ENCODE peak calls at places on chromosomes 4 and X, in four cellular contexts. One of them, this sample, is unnamed.
A peak's percentile ranks its signal among the peaks of the same experiment; 100 is the strongest.

GRCh38 chrX:123731258-123731986 is 1.4 kb downstream of the THOC2 start:
- DNase-seq in fibroblast of mammary gland: peak; percentile 35
- DNase-seq in cardiac fibroblast: peak; percentile 40
- DNase-seq in AG09309: no peak
- DNase-seq in this sample: no peak

GRCh38 chr4:124903995-124904722 is 191.6 kb upstream of the ANKRD50 start:
- DNase-seq in AG09309: no peak
- DNase-seq in cardiac fibroblast: peak; percentile 76
- DNase-seq in fibroblast of mammary gland: peak; percentile 72
- DNase-seq in this sample: peak; percentile 5

GRCh38 chr4:124423160-124423559 is 289.4 kb downstream of the ANKRD50 start:
- DNase-seq in AG09309: no peak
- DNase-seq in fibroblast of mammary gland: peak; percentile 21
- DNase-seq in cardiac fibroblast: peak; percentile 46
- DNase-seq in this sample: no peak

GRCh38 chrX:115356369-115356768 is 66.9 kb downstream of the LUZP4 start:
- DNase-seq in cardiac fibroblast: no peak
- DNase-seq in fibroblast of mammary gland: no peak
- DNase-seq in AG09309: no peak
- DNase-seq in this sample: no peak

GRCh38 chr4:55378617-55379467 is 16.9 kb upstream of the TMEM165 start:
- DNase-seq in AG09309: no peak
- DNase-seq in fibroblast of mammary gland: peak; percentile 81
- DNase-seq in cardiac fibroblast: no peak
- DNase-seq in this sample: no peak

GRCh38 chrX:1281511-1281910 is 12.9 kb downstream of the CSF2RA start:
- DNase-seq in fibroblast of mammary gland: peak; percentile 6
- DNase-seq in cardiac fibroblast: no peak
- DNase-seq in AG09309: peak; percentile 21
- DNase-seq in this sample: peak; percentile 80

GRCh38 chr4:76535603-76536380 is 100.8 kb downstream of the SHROOM3 start:
- DNase-seq in cardiac fibroblast: no peak
- DNase-seq in AG09309: no peak
- DNase-seq in fibroblast of mammary gland: no peak
- DNase-seq in this sample: no peak

GRCh38 chr4:14196141-14196540 is 568.6 kb upstream of the BOD1L1 start:
- DNase-seq in AG09309: peak; percentile 16
- DNase-seq in fibroblast of mammary gland: peak; percentile 75
- DNase-seq in cardiac fibroblast: peak; percentile 76
- DNase-seq in this sample: peak; percentile 48

GRCh38 chr4:80475781-80476180 is 140.3 kb downstream of the CFAP299 start:
- DNase-seq in AG09309: no peak
- DNase-seq in cardiac fibroblast: no peak
- DNase-seq in fibroblast of mammary gland: no peak
- DNase-seq in this sample: no peak

GRCh38 chr4:55124337-55125076 is 888 bp downstream of the KDR start:
- DNase-seq in AG09309: no peak
- DNase-seq in fibroblast of mammary gland: peak; percentile 16
- DNase-seq in cardiac fibroblast: peak; percentile 53
- DNase-seq in this sample: no peak

GRCh38 chr4:3498901-3499510 is 33.2 kb downstream of the LRPAP1 start:
- DNase-seq in fibroblast of mammary gland: no peak
- DNase-seq in AG09309: no peak
- DNase-seq in cardiac fibroblast: no peak
- DNase-seq in this sample: no peak

GRCh38 chrX:123481908-123482873 is 250.7 kb downstream of the THOC2 start:
- DNase-seq in AG09309: peak; percentile 23
- DNase-seq in fibroblast of mammary gland: peak; percentile 70
- DNase-seq in cardiac fibroblast: peak; percentile 5
- DNase-seq in this sample: no peak

GRCh38 chr4:184825394-184826314 is at the start of gene ACSL1:
- DNase-seq in fibroblast of mammary gland: peak; percentile 53
- DNase-seq in AG09309: no peak
- DNase-seq in cardiac fibroblast: peak; percentile 79
- DNase-seq in this sample: peak; percentile 41

GRCh38 chr4:105765690-105766407 is 57.3 kb downstream of the GSTCD start:
- DNase-seq in fibroblast of mammary gland: peak; percentile 89
- DNase-seq in AG09309: peak; percentile 70
- DNase-seq in cardiac fibroblast: peak; percentile 90
- DNase-seq in this sample: peak; percentile 0

GRCh38 chrX:56738670-56739069 is 9.6 kb downstream of the NBDY start:
- DNase-seq in AG09309: no peak
- DNase-seq in cardiac fibroblast: no peak
- DNase-seq in fibroblast of mammary gland: no peak
- DNase-seq in this sample: no peak

GRCh38 chr4:37538931-37539330 is 147.2 kb downstream of the RELL1 start:
- DNase-seq in fibroblast of mammary gland: no peak
- DNase-seq in cardiac fibroblast: no peak
- DNase-seq in AG09309: no peak
- DNase-seq in this sample: no peak

DNA sequence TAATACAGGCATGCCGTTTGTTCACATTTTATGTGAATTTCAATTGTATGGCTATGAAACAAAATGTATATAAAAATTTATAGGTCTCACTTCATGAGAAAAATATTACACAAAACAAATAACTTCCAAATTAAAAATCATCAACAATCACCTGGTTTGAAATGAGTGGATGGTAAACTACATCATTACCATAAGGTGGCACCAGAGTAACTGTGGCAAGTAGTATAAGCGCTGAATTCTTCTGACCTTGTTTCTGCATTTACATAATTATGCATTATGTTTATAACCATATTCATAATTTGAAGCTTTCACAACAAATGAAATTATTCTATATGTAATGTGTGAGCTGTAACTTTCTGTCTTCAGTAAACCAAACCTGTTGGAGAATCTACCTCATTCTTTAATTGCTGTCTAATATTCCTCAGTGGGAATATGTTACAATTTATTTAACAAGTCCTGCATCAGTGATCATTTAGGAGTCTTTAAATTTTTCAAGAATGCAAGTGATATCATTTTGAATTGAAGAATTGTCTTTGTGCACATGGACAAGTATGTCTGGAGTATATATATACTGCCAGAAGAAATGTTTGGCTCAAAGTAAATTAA is 55.2 kb downstream of the MMRN1 start:
- DNase-seq in cardiac fibroblast: no peak
- DNase-seq in fibroblast of mammary gland: peak; percentile 1
- DNase-seq in AG09309: no peak
- DNase-seq in this sample: no peak
- TF ChIP-seq CTCF in cardiac fibroblast: no peak
- TF ChIP-seq CTCF in fibroblast of mammary gland: peak; percentile 20
- TF ChIP-seq CTCF in AG09309: no peak
- TF ChIP-seq CTCF in this sample: peak; percentile 34

DNA sequence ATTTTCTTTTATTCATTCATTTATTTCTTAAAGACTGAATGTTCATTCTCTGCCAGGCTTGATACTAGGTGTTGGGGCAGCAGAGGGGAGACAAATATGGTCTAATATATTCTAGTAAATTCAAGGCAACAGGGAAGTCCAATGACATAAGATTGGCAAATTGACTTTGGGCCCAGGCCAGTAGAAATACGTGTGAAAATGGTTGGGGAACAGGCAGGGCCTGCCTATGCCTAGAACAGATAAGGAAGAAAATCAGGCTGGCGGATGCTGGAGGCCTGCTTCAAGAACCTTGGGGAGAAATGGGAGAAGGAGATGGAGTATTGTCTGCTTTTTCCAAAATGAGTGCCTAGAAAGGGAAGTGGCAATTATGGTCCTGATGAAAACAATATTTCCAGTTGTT is 108.6 kb downstream of the RTL5 start:
- DNase-seq in cardiac fibroblast: no peak
- DNase-seq in fibroblast of mammary gland: no peak
- DNase-seq in AG09309: no peak
- DNase-seq in this sample: no peak
- TF ChIP-seq CTCF in cardiac fibroblast: no peak
- TF ChIP-seq CTCF in fibroblast of mammary gland: no peak
- TF ChIP-seq CTCF in AG09309: no peak
- TF ChIP-seq CTCF in this sample: no peak

DNA sequence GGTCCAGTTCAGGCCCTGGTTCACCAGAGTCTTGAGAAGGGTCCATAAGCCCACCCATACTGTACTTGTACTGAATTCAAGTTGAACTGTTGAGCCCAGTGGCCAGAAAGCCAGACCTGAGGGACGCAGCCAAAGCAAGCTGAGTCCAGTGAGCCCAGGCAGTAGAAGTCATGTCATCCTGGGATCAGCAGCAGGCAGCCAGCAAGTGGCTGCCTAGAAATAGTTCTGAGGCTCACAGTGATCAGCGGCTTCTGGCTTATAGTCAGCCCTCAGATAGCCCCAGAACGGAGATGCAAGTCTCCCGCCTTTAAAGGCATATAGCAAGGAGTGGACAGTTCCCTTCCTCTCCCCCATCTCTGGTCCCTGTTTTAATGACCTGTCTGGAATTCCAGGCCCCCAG is 347.1 kb downstream of the FBXW7 start:
- DNase-seq in AG09309: no peak
- DNase-seq in cardiac fibroblast: no peak
- DNase-seq in fibroblast of mammary gland: no peak
- DNase-seq in this sample: no peak
- TF ChIP-seq CTCF in AG09309: no peak
- TF ChIP-seq CTCF in cardiac fibroblast: no peak
- TF ChIP-seq CTCF in fibroblast of mammary gland: no peak
- TF ChIP-seq CTCF in this sample: no peak

DNA sequence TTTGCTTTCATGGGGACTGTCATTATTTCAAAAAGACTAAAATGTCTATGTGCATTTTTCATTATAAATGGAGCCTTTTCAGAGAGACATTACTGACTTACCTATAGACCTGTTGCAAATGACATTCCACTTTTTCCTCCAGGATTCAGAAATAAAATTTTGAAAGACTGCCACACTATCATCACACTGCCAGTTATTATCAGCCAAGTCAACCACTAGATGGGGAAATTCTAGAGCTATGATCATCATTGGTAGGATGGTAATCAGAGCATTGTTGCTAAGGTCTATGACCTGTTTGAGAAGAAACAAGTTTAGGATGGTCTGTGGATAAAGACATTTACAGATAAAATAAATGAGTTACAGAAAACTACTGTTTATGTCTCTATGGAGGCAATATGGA is 22.5 kb downstream of the LRRC66 start:
- DNase-seq in cardiac fibroblast: no peak
- DNase-seq in fibroblast of mammary gland: peak; percentile 2
- DNase-seq in AG09309: no peak
- DNase-seq in this sample: no peak
- TF ChIP-seq CTCF in cardiac fibroblast: no peak
- TF ChIP-seq CTCF in fibroblast of mammary gland: peak; percentile 11
- TF ChIP-seq CTCF in AG09309: no peak
- TF ChIP-seq CTCF in this sample: no peak

DNA sequence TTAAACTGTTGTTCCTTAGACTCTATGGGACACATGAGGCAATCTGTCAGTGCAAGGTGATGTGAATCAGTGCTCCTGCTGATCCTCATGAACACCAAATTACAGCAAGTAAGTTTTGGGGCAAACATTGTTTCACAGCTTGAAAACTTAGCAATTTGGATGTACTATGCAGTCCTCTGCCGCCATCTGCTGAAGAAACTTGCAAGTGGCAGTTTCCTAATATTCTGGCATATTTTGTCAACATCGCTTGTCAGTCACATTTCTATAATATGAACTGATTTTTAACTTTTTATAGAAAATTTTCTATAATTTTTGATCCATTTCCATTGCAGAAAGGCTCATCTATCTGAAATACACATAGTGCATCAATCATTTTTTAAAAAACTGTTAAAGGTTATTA is 56.3 kb downstream of the ZAR1 start:
- DNase-seq in fibroblast of mammary gland: peak; percentile 57
- DNase-seq in cardiac fibroblast: peak; percentile 65
- DNase-seq in AG09309: peak; percentile 24
- DNase-seq in this sample: no peak
- TF ChIP-seq CTCF in fibroblast of mammary gland: peak; percentile 76
- TF ChIP-seq CTCF in cardiac fibroblast: peak; percentile 61
- TF ChIP-seq CTCF in AG09309: peak; percentile 82
- TF ChIP-seq CTCF in this sample: peak; percentile 70

GRCh38 chr4:98506462-98507132 is 151.8 kb downstream of the TSPAN5 start:
- DNase-seq in fibroblast of mammary gland: no peak
- DNase-seq in cardiac fibroblast: no peak
- DNase-seq in AG09309: no peak
- DNase-seq in this sample: no peak
- TF ChIP-seq CTCF in fibroblast of mammary gland: peak; percentile 39
- TF ChIP-seq CTCF in cardiac fibroblast: peak; percentile 17
- TF ChIP-seq CTCF in AG09309: peak; percentile 10
- TF ChIP-seq CTCF in this sample: peak; percentile 31

DNA sequence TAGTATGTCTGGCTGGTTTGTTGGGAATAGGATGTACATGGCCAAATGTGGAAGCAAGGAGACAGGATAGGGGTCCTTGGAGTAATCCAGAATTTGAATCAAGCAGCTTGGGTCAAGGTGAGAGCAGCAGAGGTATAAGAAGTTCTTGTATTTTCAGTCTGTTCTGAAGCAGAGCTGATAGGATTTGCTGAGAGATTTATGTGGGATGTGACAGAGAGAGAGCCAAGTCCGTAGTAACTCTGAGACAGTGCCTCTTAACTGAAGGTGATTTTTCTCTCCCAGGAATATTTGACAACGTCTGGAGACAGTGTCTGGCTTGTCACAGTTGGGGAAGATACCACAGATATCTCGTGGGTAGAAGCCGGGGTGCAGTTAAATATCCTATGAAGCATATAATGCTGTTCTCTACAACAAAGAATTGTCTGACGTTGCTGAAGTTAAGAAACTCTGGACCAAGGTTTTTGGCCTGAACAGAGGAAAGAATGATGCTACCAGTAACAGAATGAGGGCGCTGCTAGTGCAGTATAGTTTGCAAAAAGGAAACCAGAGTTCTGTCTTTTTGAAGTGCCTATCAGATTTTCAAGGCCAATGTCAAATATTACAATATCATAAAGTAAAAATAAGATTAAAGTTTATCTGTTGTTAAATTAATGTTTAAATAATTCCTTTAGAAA is 184.0 kb downstream of the ARHGAP24 start:
- DNase-seq in cardiac fibroblast: peak; percentile 32
- DNase-seq in fibroblast of mammary gland: peak; percentile 31
- DNase-seq in AG09309: no peak
- DNase-seq in this sample: no peak
- TF ChIP-seq CTCF in cardiac fibroblast: peak; percentile 23
- TF ChIP-seq CTCF in fibroblast of mammary gland: peak; percentile 32
- TF ChIP-seq CTCF in AG09309: no peak
- TF ChIP-seq CTCF in this sample: no peak

DNA sequence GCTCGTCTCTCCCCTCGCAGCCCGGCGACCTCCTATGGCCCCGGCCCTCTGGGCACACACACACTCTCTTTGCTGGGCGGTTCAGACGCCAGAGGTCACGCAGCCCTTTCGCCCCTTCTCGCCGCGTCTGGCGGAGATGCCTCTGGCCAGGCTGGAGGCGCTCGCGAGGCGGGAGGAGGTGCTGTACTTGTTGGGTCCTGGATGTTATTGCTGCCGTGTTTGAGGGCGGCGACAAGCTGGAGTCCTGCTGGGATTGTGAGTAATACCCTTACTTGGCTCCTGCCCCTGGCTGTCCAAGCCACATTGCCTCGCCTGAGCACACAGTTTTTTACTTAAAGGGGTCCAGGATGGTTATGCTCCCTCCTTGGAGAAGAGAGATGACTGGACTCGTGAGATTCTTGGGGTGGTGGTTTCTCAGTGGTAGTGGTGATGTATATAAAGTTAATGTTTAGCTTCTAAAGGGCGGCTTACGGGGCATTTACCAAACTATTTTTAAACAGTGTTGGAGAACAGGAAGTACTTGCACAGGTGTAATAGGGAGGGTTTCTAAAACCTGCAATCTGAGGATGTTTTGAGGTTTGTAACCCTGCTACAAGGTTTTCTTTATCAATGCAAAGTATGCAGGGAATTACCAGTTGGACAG is 572 bp downstream of the USP53 start:
- DNase-seq in AG09309: peak; percentile 83
- DNase-seq in fibroblast of mammary gland: peak; percentile 95
- DNase-seq in cardiac fibroblast: peak; percentile 94
- DNase-seq in this sample: peak; percentile 68
- TF ChIP-seq CTCF in AG09309: peak; percentile 48
- TF ChIP-seq CTCF in fibroblast of mammary gland: peak; percentile 34
- TF ChIP-seq CTCF in cardiac fibroblast: peak; percentile 42
- TF ChIP-seq CTCF in this sample: no peak

GRCh38 chrX:9340619-9341304 is 124.1 kb upstream of the TBL1X start:
- DNase-seq in fibroblast of mammary gland: peak; percentile 42
- DNase-seq in cardiac fibroblast: peak; percentile 75
- DNase-seq in AG09309: no peak
- DNase-seq in this sample: no peak
- TF ChIP-seq CTCF in fibroblast of mammary gland: no peak
- TF ChIP-seq CTCF in cardiac fibroblast: no peak
- TF ChIP-seq CTCF in AG09309: no peak
- TF ChIP-seq CTCF in this sample: no peak